ENCODE peak calls at places on chromosomes 4 and X, in six cellular contexts. Q, H, D, X, P and L are unnamed samples.

GRCh38 chrX:132751043-132751690 is 207.3 kb downstream of the HS6ST2 start:
- DNase-seq in Q (no peak), H (no peak), D (peak), X (no peak), P (no peak), L (no peak)

GRCh38 chr4:86089924-86090323 is 269.9 kb downstream of the MAPK10 start:
- DNase-seq in Q (no peak), H (no peak), D (no peak), X (no peak), P (no peak), L (no peak)

GRCh38 chr4:91681544-91681943 is 622.2 kb upstream of the GRID2 start:
- DNase-seq in Q (no peak), H (no peak), D (no peak), X (no peak), P (no peak), L (no peak)

GRCh38 chrX:33831211-33831610 is 300.9 kb downstream of the FAM47A start:
- DNase-seq in Q (no peak), H (no peak), D (no peak), X (no peak), P (no peak), L (no peak)

GRCh38 chr4:63222466-63222865 is 1186.8 kb downstream of the TECRL start:
- DNase-seq in Q (no peak), H (no peak), D (no peak), X (no peak), P (no peak), L (no peak)

GRCh38 chr4:17447675-17448298 is 64.1 kb downstream of the QDPR start:
- DNase-seq in Q (no peak), H (peak), D (peak), X (peak), P (peak), L (peak)

GRCh38 chrX:107565916-107566602 is 62.3 kb upstream of the PRPS1 start:
- DNase-seq in Q (no peak), H (no peak), D (peak), X (peak), P (no peak), L (no peak)

GRCh38 chrX:13215729-13216128 is 104.1 kb downstream of the ATXN3L start:
- DNase-seq in Q (no peak), H (peak), D (no peak), X (no peak), P (no peak), L (no peak)

GRCh38 chr4:73904491-73904890 is 35.3 kb downstream of the CXCL1 start:
- DNase-seq in Q (no peak), H (no peak), D (no peak), X (no peak), P (no peak), L (no peak)

GRCh38 chrX:129449141-129449540 is 74.1 kb downstream of the SMARCA1 start:
- DNase-seq in Q (no peak), H (no peak), D (no peak), X (no peak), P (no peak), L (peak)

GRCh38 chr4:7045961-7046921 is 3.1 kb downstream of the TADA2B start:
- DNase-seq in Q (no peak), H (no peak), D (no peak), X (no peak), P (peak), L (no peak)

GRCh38 chr4:87530868-87531267 is 1.7 kb upstream of the SPARCL1 start:
- DNase-seq in Q (peak), H (no peak), D (no peak), X (no peak), P (no peak), L (no peak)

GRCh38 chr4:123299212-123299651 is 97.4 kb upstream of the SPRY1 start:
- DNase-seq in Q (no peak), H (peak), D (no peak), X (peak), P (no peak), L (no peak)

GRCh38 chr4:140556372-140557085 is 12.2 kb downstream of the UCP1 start:
- DNase-seq in Q (no peak), H (no peak), D (no peak), X (no peak), P (peak), L (peak)

GRCh38 chr4:105023668-105024055 is 123.0 kb upstream of the TET2 start:
- DNase-seq in Q (no peak), H (no peak), D (no peak), X (no peak), P (no peak), L (no peak)

GRCh38 chr4:41597494-41597893 is 59.5 kb downstream of the LIMCH1 start:
- DNase-seq in Q (no peak), H (no peak), D (no peak), X (no peak), P (no peak), L (no peak)

GRCh38 chrX:40893251-40893910 is 158.0 kb upstream of the MED14 start:
- DNase-seq in Q (no peak), H (no peak), D (no peak), X (no peak), P (no peak), L (no peak)

GRCh38 chr4:147910315-147910714 is 178.4 kb downstream of the ARHGAP10 start:
- DNase-seq in Q (no peak), H (no peak), D (no peak), X (no peak), P (no peak), L (no peak)

GRCh38 chr4:176340871-176341685 is 21.3 kb downstream of the SPCS3 start:
- DNase-seq in Q (no peak), H (no peak), D (no peak), X (peak), P (peak), L (no peak)

GRCh38 chr4:38803833-38804653 is 548 bp downstream of the TLR1 start:
- DNase-seq in Q (no peak), H (no peak), D (no peak), X (no peak), P (peak), L (peak)

GRCh38 chrX:45143455-45143854 is 57.2 kb downstream of the DIPK2B start:
- DNase-seq in Q (no peak), H (no peak), D (no peak), X (no peak), P (no peak), L (no peak)

GRCh38 chrX:15956684-15957083 is 102.1 kb upstream of the AP1S2 start:
- DNase-seq in Q (no peak), H (no peak), D (no peak), X (no peak), P (no peak), L (no peak)

GRCh38 chrX:40809210-40809609 is 73.9 kb upstream of the MED14 start:
- DNase-seq in Q (no peak), H (no peak), D (no peak), X (peak), P (no peak), L (no peak)

GRCh38 chr4:118086334-118086733 is 52.0 kb downstream of the NDST3 start:
- DNase-seq in Q (no peak), H (no peak), D (no peak), X (peak), P (no peak), L (peak)

GRCh38 chr4:38529189-38530115 is 134.5 kb upstream of the KLF3 start:
- DNase-seq in Q (no peak), H (no peak), D (no peak), X (no peak), P (peak), L (peak)

GRCh38 chr4:24322517-24322916 is 261.8 kb downstream of the DHX15 start:
- DNase-seq in Q (no peak), H (no peak), D (no peak), X (no peak), P (no peak), L (no peak)

GRCh38 chr4:110586137-110586850 is 36.6 kb downstream of the PITX2 start:
- DNase-seq in Q (no peak), H (peak), D (no peak), X (peak), P (peak), L (no peak)

GRCh38 chr4:47705326-47705981 is 132.4 kb downstream of the CORIN start:
- DNase-seq in Q (no peak), H (no peak), D (no peak), X (peak), P (peak), L (no peak)

GRCh38 chrX:39983715-39984114 is 114.0 kb downstream of the BCOR start:
- DNase-seq in Q (no peak), H (no peak), D (no peak), X (no peak), P (no peak), L (no peak)

GRCh38 chr4:1551211-1551610 is 132.9 kb downstream of the FAM53A start:
- DNase-seq in Q (peak), H (no peak), D (no peak), X (no peak), P (no peak), L (no peak)

DNA sequence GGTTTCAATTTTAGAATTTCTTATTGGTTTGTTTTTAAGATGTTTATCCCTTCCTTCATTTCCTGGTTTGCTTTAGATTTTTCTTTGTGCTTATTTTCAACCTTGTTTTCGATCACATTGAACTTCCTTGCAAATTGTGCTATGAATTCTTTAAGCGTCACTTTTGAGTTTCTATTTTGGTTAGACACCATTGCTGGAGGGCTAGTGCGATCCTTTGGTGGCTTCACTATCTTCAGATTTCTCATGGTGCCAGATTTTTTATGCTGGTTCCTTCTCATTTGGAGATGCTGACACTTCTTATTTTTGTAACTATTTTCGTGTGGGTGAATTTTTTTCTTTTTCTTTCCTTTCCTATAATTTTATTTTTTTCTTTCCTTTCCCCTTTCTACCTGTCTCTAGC is 227.2 kb upstream of the HDX start:
- DNase-seq in Q (no peak), H (no peak), D (no peak), X (no peak), P (no peak), L (no peak)
- TF ChIP-seq CTCF in Q (no peak), H (no peak), D (no peak), X (no peak), P (no peak), L (no peak)

GRCh38 chr4:138242830-138243149 is 641 bp upstream of the SLC7A11 start:
- DNase-seq in Q (no peak), H (no peak), D (no peak), X (no peak), P (no peak), L (no peak)
- TF ChIP-seq CTCF in Q (no peak), H (no peak), D (no peak), X (no peak), P (no peak), L (no peak)

GRCh38 chr4:183599690-183600089 is 59.3 kb downstream of the RWDD4 start:
- DNase-seq in Q (no peak), H (no peak), D (no peak), X (peak), P (no peak), L (no peak)

GRCh38 chr4:183602444-183603102 is 56.4 kb downstream of the RWDD4 start:
- DNase-seq in Q (no peak), H (no peak), D (no peak), X (no peak), P (no peak), L (no peak)

GRCh38 chr4:183599284-183599683 is 59.7 kb downstream of the RWDD4 start:
- DNase-seq in Q (no peak), H (no peak), D (no peak), X (no peak), P (no peak), L (no peak)

GRCh38 chr4:183601381-183601780 is 57.6 kb downstream of the RWDD4 start:
- DNase-seq in Q (no peak), H (no peak), D (no peak), X (no peak), P (no peak), L (no peak)

GRCh38 chr4:183600189-183600685 is 58.7 kb downstream of the RWDD4 start:
- DNase-seq in Q (no peak), H (no peak), D (peak), X (no peak), P (no peak), L (peak)
- TF ChIP-seq CTCF in Q (no peak), H (peak), D (no peak), X (peak), P (no peak), L (no peak)

DNA sequence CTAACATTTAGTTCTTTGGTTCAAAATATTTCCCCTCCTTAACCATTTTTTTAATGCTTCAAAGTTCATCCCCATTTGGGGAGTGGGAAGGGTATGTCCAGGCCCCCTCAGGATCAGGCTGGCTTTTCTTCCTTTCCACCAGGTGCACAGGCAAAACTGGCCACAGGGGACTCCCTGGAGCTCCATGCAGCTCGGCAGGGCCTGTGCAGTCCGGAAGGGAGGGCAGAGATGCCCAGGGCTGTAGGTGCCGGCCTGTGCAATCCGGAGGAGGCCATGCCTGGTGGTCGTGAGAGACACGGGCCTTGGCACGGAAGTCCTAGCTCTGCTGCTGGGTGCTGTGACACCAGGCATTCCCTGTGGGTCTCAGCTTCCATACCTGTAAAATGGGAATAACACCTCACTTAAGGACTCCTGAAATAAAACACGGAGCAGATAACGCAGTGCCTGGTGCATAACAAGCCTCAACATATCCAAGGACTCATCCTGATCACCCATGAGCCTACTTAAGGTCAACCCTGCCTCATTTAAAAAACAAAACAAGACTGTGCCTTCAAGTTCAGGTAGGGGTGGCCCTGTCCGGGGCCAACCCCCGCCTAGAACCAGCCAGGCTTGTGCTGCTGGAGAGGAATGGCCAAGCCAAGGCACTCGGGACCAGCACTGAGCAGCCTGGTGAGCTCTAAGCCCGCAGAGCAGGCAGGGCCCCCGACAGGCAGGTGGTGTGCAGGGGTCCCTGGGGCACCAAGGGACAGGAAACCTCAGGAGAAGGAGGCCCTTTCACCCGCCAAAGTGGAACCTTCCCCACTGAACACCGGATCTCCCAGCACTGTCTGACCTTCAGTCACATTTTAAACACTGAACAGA is 21.2 kb upstream of the CYP4V2 start:
- DNase-seq in Q (no peak), H (no peak), D (no peak), X (no peak), P (no peak), L (no peak)
- TF ChIP-seq CTCF in Q (no peak), H (no peak), D (no peak), X (no peak), P (no peak), L (no peak)

DNA sequence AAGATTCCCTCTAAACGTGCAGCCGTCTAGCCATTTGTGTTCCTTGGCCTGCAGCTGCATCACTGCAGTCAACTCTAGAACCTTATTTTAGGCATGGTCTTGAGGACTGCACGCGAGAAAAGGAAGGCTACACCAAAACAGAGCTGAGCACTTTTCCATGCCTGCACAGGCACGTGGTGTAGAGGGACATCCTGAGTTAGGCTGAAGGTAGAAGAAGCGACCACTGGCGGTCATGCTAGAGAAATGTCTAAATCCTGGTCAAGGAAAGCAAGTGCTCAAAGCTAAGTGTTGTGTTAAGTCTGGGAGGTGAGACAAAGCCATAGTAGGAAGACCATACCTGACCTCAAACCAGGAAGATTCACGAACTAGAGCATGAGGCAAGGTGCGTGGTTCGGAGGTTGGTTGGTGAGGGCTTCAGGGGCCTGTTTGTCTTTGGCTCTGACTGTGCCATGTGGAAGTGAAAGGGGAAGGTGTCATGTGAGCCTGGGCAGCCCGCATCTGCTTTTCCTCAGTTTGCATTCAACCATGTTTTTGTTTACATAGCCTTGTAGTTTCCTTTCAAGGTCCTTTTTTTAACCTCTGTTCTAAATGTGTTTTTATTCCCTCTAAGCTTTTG is 203.8 kb downstream of the AASDH start:
- DNase-seq in Q (no peak), H (no peak), D (no peak), X (no peak), P (no peak), L (no peak)
- TF ChIP-seq CTCF in Q (no peak), H (no peak), D (no peak), X (no peak), P (no peak), L (no peak)